ENCODE peak calls at places on chromosomes 6 and 20, in five cellular contexts. O is NB4, I is ovary, N is lower leg skin, G is body of pancreas. W is an unnamed sample.

GRCh38 chr20:12575352-12576095 is 433.2 kb upstream of the SPTLC3 start:
- DNase-seq in G (peak), N (peak), I (peak), O (no peak), W (no peak)

GRCh38 chr6:170176621-170177382 is 114.1 kb downstream of the DLL1 start:
- DNase-seq in G (no peak), N (peak), O (no peak), I (peak), W (no peak)

GRCh38 chr6:51098801-51099200 is 280.1 kb downstream of the TFAP2B start:
- DNase-seq in O (no peak), N (no peak), G (no peak), I (no peak), W (no peak)

GRCh38 chr6:130900913-130901312 is 73.7 kb downstream of the SMLR1 start:
- DNase-seq in G (no peak), N (no peak), O (no peak), I (peak), W (no peak)

GRCh38 chr6:108896111-108896661 is 48.0 kb downstream of the ARMC2 start:
- DNase-seq in I (no peak), N (no peak), O (peak), G (no peak), W (no peak)

GRCh38 chr20:45872626-45873025 is 8.4 kb upstream of the ZSWIM1 start:
- DNase-seq in G (no peak), O (no peak), I (no peak), N (no peak), W (no peak)

GRCh38 chr20:20498081-20498861 is 130.4 kb downstream of the INSM1 start:
- DNase-seq in G (no peak), N (no peak), I (no peak), O (no peak), W (no peak)

GRCh38 chr6:2746557-2747061 is 4.1 kb downstream of the MYLK4 start:
- DNase-seq in O (no peak), N (no peak), I (no peak), G (no peak), W (no peak)

GRCh38 chr6:84417261-84417660 is 189.8 kb upstream of the CEP162 start:
- DNase-seq in I (no peak), N (no peak), G (no peak), O (no peak), W (no peak)

GRCh38 chr6:142945071-142945445 is at the start of gene HIVEP2:
- DNase-seq in G (peak), O (peak), I (peak), N (peak), W (peak)

GRCh38 chr20:8454137-8454712 is 322.2 kb downstream of the PLCB1 start:
- DNase-seq in O (peak), N (no peak), G (no peak), I (no peak), W (no peak)

GRCh38 chr6:168418151-168418551 is 22.8 kb upstream of the SMOC2 start:
- DNase-seq in N (peak), O (no peak), I (peak), G (no peak), W (no peak)

GRCh38 chr6:81590314-81590691 is 162.2 kb downstream of the TENT5A start:
- DNase-seq in G (no peak), I (no peak), O (no peak), N (no peak), W (no peak)

GRCh38 chr6:26121141-26122004 is 34.1 kb downstream of the HFE start:
- DNase-seq in O (no peak), N (no peak), I (peak), G (no peak), W (no peak)

GRCh38 chr6:39997101-39997635 is 62.9 kb upstream of the MOCS1 start:
- DNase-seq in N (no peak), G (no peak), O (no peak), I (no peak), W (no peak)

GRCh38 chr6:53796791-53797190 is 2.0 kb downstream of the LRRC1 start:
- DNase-seq in N (no peak), G (no peak), O (no peak), I (no peak), W (no peak)
- H3K4me3 ChIP-seq in N (no peak), G (no peak), O (no peak), I (no peak), W (peak)

GRCh38 chr6:107819217-107819616 is 4.9 kb downstream of the SCML4 start:
- DNase-seq in I (no peak), O (no peak), G (no peak), N (no peak), W (no peak)

GRCh38 chr6:107821591-107821990 is 2.5 kb downstream of the SCML4 start:
- DNase-seq in N (no peak), O (no peak), G (no peak), I (no peak), W (no peak)

GRCh38 chr6:107819976-107820551 is 4.0 kb downstream of the SCML4 start:
- DNase-seq in I (no peak), N (peak), G (peak), O (no peak), W (no peak)

GRCh38 chr6:107822154-107823046 is 1.7 kb downstream of the SCML4 start:
- DNase-seq in G (peak), I (no peak), O (peak), N (no peak), W (no peak)

DNA sequence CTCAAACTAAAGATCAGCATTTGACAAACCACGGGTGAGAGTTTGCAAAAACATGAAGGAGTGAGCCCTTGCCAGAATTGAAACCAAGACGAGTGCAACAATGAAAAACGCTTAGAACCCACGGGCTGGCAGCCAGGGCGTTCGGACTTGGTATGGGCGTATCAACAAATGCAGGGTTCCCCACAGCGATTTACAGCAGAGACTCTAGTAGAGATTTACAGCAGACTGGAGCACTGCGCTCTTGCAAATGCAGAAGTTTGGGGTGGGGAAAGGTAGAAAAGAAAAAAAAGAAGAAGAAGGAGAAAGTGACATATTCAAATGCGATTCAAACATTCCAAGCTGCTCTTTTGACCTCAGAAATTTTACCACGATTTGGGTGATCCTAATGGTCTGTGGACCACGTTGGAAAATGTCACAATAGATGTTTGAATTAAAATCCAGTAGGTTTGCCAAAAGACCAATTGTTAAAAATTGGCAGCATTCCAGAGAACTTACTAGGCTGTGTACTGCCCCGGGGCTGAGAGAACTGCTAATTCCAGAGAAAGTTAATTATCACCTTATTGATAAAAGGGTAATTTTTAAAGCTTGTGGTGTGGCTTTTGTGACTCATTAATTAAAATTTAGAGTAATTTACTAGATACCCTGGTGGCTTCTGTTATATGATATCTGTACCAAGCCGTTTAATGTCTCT is 3.4 kb downstream of the SCML4 start:
- DNase-seq in N (no peak), G (no peak), O (no peak), I (no peak), W (no peak)
- H3K4me3 ChIP-seq in N (no peak), G (no peak), O (no peak), I (no peak), W (peak)

DNA sequence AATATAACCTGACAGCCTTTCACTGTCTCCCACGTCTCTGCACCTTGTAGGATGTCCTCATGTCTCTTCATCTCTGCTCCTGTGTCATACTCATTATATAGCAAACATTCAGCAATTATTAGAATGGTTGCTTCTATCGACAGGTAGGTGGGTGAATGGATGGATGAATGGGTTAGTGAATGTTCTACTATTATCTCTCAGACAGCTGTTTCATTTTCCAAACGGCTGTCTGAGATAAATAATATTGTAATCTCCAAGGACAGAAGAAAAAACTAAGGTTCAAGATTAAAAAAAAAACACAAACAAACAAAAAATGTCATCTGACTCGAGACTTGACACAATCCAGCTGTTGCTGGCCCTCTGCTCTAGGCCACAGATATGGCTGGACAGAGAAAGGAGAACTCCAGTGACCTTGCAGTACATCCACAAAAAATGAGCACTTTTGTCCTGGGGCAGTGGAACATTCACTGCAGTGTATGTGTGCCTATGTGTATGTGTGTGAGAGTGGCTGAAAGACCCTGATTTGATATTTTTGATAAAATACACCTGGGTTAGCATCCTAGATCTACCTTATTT is 2.1 kb downstream of the HNF4A start:
- DNase-seq in I (peak), O (no peak), N (no peak), G (no peak), W (no peak)
- H3K4me3 ChIP-seq in I (no peak), O (no peak), N (no peak), G (no peak), W (no peak)

GRCh38 chr20:34015401-34016335 is 22.0 kb downstream of the RALY start:
- DNase-seq in N (no peak), I (no peak), O (no peak), G (no peak), W (no peak)
- H3K4me3 ChIP-seq in N (no peak), I (no peak), O (no peak), G (no peak), W (no peak)

GRCh38 chr6:49565261-49565660 is 14.8 kb downstream of the C6orf141 start:
- DNase-seq in I (no peak), G (no peak), N (no peak), O (no peak), W (no peak)

GRCh38 chr6:49565855-49566254 is 15.4 kb downstream of the C6orf141 start:
- DNase-seq in G (no peak), I (peak), O (no peak), N (no peak), W (no peak)

GRCh38 chr6:49570474-49571079 is 20.1 kb downstream of the C6orf141 start:
- DNase-seq in I (no peak), N (no peak), O (no peak), G (no peak), W (no peak)
- H3K4me3 ChIP-seq in I (no peak), N (no peak), O (no peak), G (no peak), W (no peak)

GRCh38 chr6:30067460-30068139 is 602 bp downstream of the PPP1R11 start:
- DNase-seq in O (no peak), I (peak), N (no peak), G (no peak), W (peak)

GRCh38 chr6:30073489-30074240 is 1.9 kb downstream of the RNF39 start:
- DNase-seq in N (no peak), O (no peak), I (no peak), G (no peak), W (no peak)

GRCh38 chr6:30074331-30075093 is 1.1 kb downstream of the RNF39 start:
- DNase-seq in I (no peak), O (no peak), G (no peak), N (no peak), W (no peak)

GRCh38 chr6:30071858-30072257 is 3.7 kb downstream of the RNF39 start:
- DNase-seq in N (no peak), I (no peak), O (no peak), G (no peak), W (no peak)

GRCh38 chr6:30071081-30071818 is 4.3 kb downstream of the PPP1R11 start:
- DNase-seq in O (no peak), I (no peak), G (no peak), N (no peak), W (no peak)
- H3K4me3 ChIP-seq in O (no peak), I (no peak), G (no peak), N (no peak), W (no peak)

GRCh38 chr20:34332262-34332920 is 29.2 kb upstream of the AHCY start:
- DNase-seq in O (no peak), N (no peak), I (no peak), G (no peak), W (no peak)

GRCh38 chr20:34334654-34335407 is 28.2 kb upstream of the ITCH start:
- DNase-seq in G (no peak), N (no peak), O (no peak), I (no peak), W (no peak)

GRCh38 chr20:34333786-34334185 is 29.3 kb upstream of the ITCH start:
- DNase-seq in G (no peak), I (no peak), N (no peak), O (no peak), W (no peak)

GRCh38 chr20:34337982-34338756 is 24.9 kb upstream of the ITCH start:
- DNase-seq in G (no peak), I (no peak), N (no peak), O (no peak), W (no peak)

GRCh38 chr20:34337544-34337943 is 25.5 kb upstream of the ITCH start:
- DNase-seq in G (no peak), O (no peak), N (no peak), I (no peak), W (no peak)
- H3K4me3 ChIP-seq in G (no peak), O (no peak), N (no peak), I (no peak), W (no peak)